ENCODE peak calls at places on chromosomes 13 and 19, in nine cellular contexts. A is coronary artery; K is cardiac muscle cell; R is MM.1S; W is GM06990; B is CD8-positive, alpha-beta T cell; U is endothelial cell; Y is fibroblast of the aortic adventitia; V is transverse colon. S is an unnamed sample.
A peak's percentile ranks its signal among the peaks of the same experiment; 100 is the strongest.

GRCh38 chr19:30069535-30070197 is 127.6 kb downstream of the URI1 start:
- DNase-seq in R (no peak), Y (no peak), K (no peak), A (peak; percentile 33), V (peak; percentile 3), U (no peak), B (no peak), W (no peak), S (no peak)

GRCh38 chr13:43472980-43473379 is 313.8 kb downstream of the ENOX1 start:
- DNase-seq in A (no peak), R (no peak), W (no peak), V (no peak), B (no peak), K (no peak), U (no peak), Y (peak; percentile 13), S (no peak)

GRCh38 chr13:30572859-30573275 is 44.9 kb upstream of the USPL1 start:
- DNase-seq in K (peak; percentile 18), V (no peak), B (peak; percentile 25), R (peak; percentile 75), Y (peak; percentile 70), U (no peak), A (no peak), W (no peak), S (peak; percentile 42)

GRCh38 chr13:57629391-57629804 is 2.1 kb upstream of the PCDH17 start:
- DNase-seq in B (no peak), R (no peak), W (no peak), U (peak; percentile 19), Y (peak; percentile 3), K (no peak), A (no peak), V (no peak), S (no peak)

GRCh38 chr13:77519808-77520207 is 15.7 kb upstream of the SCEL start:
- DNase-seq in V (no peak), U (no peak), K (no peak), B (no peak), R (no peak), A (no peak), Y (peak; percentile 28), W (no peak), S (no peak)

GRCh38 chr13:35833031-35833430 is 298.2 kb downstream of the DCLK1 start:
- DNase-seq in B (no peak), W (no peak), R (no peak), Y (no peak), K (no peak), U (no peak), A (no peak), V (no peak), S (no peak)

GRCh38 chr19:44303976-44304568 is 753 bp downstream of the ZNF235 start:
- DNase-seq in A (no peak), W (no peak), V (peak; percentile 12), Y (no peak), R (no peak), B (no peak), K (peak; percentile 30), U (peak; percentile 15), S (peak; percentile 11)

GRCh38 chr13:42867232-42867631 is 85.8 kb downstream of the FAM216B start:
- DNase-seq in W (no peak), Y (no peak), R (no peak), A (no peak), V (no peak), B (no peak), K (no peak), U (no peak), S (no peak)

GRCh38 chr13:110108348-110109139 is 198.4 kb downstream of the COL4A1 start:
- DNase-seq in W (no peak), V (peak; percentile 59), R (peak; percentile 59), K (peak; percentile 81), Y (peak; percentile 88), U (peak; percentile 77), B (no peak), A (peak; percentile 89), S (no peak)

GRCh38 chr13:47110833-47111240 is 214.0 kb upstream of the HTR2A start:
- DNase-seq in W (no peak), U (no peak), Y (no peak), R (no peak), B (no peak), V (no peak), A (no peak), K (no peak), S (no peak)

GRCh38 chr13:26253262-26253786 is 605 bp upstream of the CDK8 start:
- DNase-seq in R (no peak), A (no peak), K (no peak), B (no peak), Y (no peak), W (no peak), V (no peak), U (no peak), S (no peak)

GRCh38 chr19:13689050-13689449 is 75.3 kb upstream of the MRI1 start:
- DNase-seq in W (no peak), A (no peak), V (no peak), R (no peak), B (no peak), Y (peak; percentile 42), K (peak; percentile 20), U (peak; percentile 4), S (peak; percentile 25)

GRCh38 chr13:113820813-113821651 is 42.8 kb downstream of the GAS6 start:
- DNase-seq in W (no peak), V (peak; percentile 63), U (no peak), K (no peak), A (peak; percentile 89), R (no peak), B (no peak), Y (peak; percentile 97), S (no peak)

GRCh38 chr13:46121597-46122163 is 16.8 kb upstream of the CPB2 start:
- DNase-seq in Y (no peak), K (no peak), B (no peak), W (no peak), A (no peak), V (no peak), U (no peak), R (no peak), S (no peak)

GRCh38 chr13:88248393-88248792 is 577.2 kb downstream of the SLITRK5 start:
- DNase-seq in V (no peak), A (no peak), W (no peak), Y (no peak), R (no peak), K (no peak), U (no peak), B (no peak), S (no peak)

GRCh38 chr13:51444922-51445321 is 7.9 kb downstream of the INTS6 start:
- DNase-seq in W (no peak), U (no peak), V (no peak), R (no peak), B (no peak), A (no peak), Y (peak; percentile 76), K (no peak), S (no peak)
- TF ChIP-seq CTCF in W (no peak), U (no peak), V (no peak), R (no peak), B (no peak), A (no peak), Y (peak; percentile 46), K (peak; percentile 42), S (no peak)

GRCh38 chr13:20901668-20902437 is 693 bp downstream of the XPO4 start:
- DNase-seq in B (peak; percentile 27), W (no peak), K (peak; percentile 74), R (peak; percentile 37), Y (peak; percentile 7), V (peak; percentile 57), A (no peak), U (peak; percentile 43), S (peak; percentile 38)

GRCh38 chr13:20908714-20909497 is 6.4 kb upstream of the XPO4 start:
- DNase-seq in K (no peak), U (no peak), B (no peak), A (no peak), W (no peak), V (no peak), R (no peak), Y (no peak), S (no peak)

GRCh38 chr13:20902438-20903163 is at the start of gene XPO4:
- DNase-seq in V (peak; percentile 81), W (peak; percentile 90), R (peak; percentile 61), U (peak; percentile 83), Y (peak; percentile 66), A (peak; percentile 85), K (peak; percentile 93), B (peak; percentile 75), S (peak; percentile 95)

GRCh38 chr13:20904908-20905307 is 2.4 kb upstream of the XPO4 start:
- DNase-seq in K (no peak), U (no peak), V (no peak), R (no peak), W (no peak), Y (no peak), B (no peak), A (no peak), S (no peak)

DNA sequence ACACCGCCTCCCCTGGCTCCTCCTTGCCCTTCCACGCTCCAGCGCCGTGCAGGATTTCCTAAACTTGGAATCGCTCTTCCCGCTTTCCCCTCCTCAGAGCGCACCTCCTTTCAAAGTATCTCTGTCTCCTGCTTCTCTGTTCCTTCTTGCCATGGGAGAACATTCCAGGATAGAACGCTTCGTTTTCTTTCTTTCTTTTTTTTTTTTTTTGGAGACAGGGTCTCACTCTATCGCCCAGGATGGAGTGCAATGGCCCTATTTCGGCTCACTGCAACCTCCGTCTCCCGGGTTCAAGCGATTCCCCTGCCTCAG is 574 bp upstream of the XPO4 start:
- DNase-seq in U (no peak), R (no peak), W (no peak), Y (no peak), K (no peak), A (no peak), B (no peak), V (no peak), S (no peak)
- TF ChIP-seq CTCF in U (no peak), R (no peak), W (no peak), Y (no peak), K (no peak), A (no peak), B (no peak), V (no peak), S (no peak)

DNA sequence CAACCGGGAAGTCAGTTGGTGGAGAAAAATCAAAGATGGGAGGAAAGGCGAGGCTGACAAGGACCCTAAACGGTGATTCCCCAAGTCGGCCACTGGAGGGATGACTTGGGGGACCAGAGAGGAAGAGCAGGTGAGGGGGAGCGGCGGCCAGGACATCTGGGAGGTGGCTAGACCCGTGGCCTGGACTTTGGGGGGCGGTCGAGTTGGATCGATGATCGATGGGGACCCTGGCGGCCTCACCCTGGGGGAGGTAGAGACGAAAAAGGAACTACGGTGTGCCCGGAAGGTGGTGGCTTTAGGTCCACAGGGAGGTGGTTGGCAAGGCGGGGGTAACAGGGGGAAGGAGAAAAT is 7.6 kb upstream of the CIRBP start:
- DNase-seq in R (no peak), Y (no peak), U (no peak), K (no peak), V (peak; percentile 46), W (peak; percentile 63), B (peak; percentile 52), A (no peak), S (no peak)
- TF ChIP-seq CTCF in R (peak; percentile 37), Y (peak; percentile 17), U (peak; percentile 22), K (peak; percentile 10), V (peak; percentile 65), W (peak; percentile 19), B (no peak), A (no peak), S (no peak)

DNA sequence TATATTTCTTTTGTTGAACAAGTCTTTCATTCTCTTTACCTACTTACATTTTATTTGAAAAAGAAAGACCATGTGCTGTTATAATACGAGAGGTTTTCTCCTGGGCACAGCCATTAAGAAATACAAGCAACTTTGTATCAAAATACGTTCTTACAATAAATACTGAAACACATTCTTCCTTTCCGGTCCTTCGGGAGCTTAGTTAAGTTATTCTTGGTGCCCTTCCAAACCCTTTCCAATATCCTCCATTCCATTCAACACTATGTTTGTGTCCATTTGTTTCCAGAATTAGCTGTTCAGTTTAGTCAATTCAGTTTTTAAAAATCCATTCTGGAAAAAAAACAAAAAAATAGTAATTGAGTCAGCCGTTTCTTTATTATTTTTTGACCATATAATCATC is 746.7 kb upstream of the SLC10A2 start:
- DNase-seq in A (no peak), V (no peak), Y (no peak), U (no peak), K (no peak), B (no peak), W (no peak), R (no peak), S (no peak)
- TF ChIP-seq CTCF in A (no peak), V (no peak), Y (no peak), U (no peak), K (no peak), B (no peak), W (no peak), R (no peak), S (no peak)